ENCODE peak calls at places on chromosomes 16 and 17, in four cellular contexts. A is transverse colon, Y is H1, I is GM12892. S is an unnamed sample.

GRCh38 chr17:50909765-50910661 is 43.9 kb upstream of the TOB1 start:
- DNase-seq in Y (no peak), A (no peak), I (no peak), S (no peak)

GRCh38 chr17:33012522-33013033 is 20.9 kb downstream of the SPACA3 start:
- DNase-seq in A (no peak), Y (no peak), I (no peak), S (no peak)

GRCh38 chr16:77404823-77405222 is 30.0 kb downstream of the ADAMTS18 start:
- DNase-seq in A (no peak), I (no peak), Y (no peak), S (no peak)

GRCh38 chr17:36592316-36592710 is 634 bp downstream of the DHRS11 start:
- DNase-seq in I (no peak), Y (no peak), A (peak; percentile 33), S (no peak)

GRCh38 chr16:86558355-86559193 is 3.5 kb upstream of the MTHFSD start:
- DNase-seq in Y (no peak), I (no peak), A (no peak), S (no peak)

GRCh38 chr17:59155439-59156177 is at the start of gene PRR11:
- DNase-seq in Y (no peak), I (peak; percentile 62), A (peak; percentile 95), S (peak; percentile 96)

GRCh38 chr16:51431517-51432241 is 280.6 kb upstream of the SALL1 start:
- DNase-seq in I (no peak), Y (no peak), A (peak; percentile 8), S (no peak)

GRCh38 chr16:10895053-10895946 is 18.3 kb downstream of the CIITA start:
- DNase-seq in A (peak; percentile 33), I (no peak), Y (peak; percentile 38), S (no peak)

GRCh38 chr16:22926105-22926751 is 112.3 kb downstream of the HS3ST2 start:
- DNase-seq in I (no peak), A (no peak), Y (no peak), S (no peak)

GRCh38 chr16:81560979-81561657 is 116.5 kb downstream of the CMIP start:
- DNase-seq in A (no peak), I (no peak), Y (no peak), S (no peak)

GRCh38 chr16:20866161-20866772 is 33.9 kb downstream of the DCUN1D3 start:
- DNase-seq in Y (no peak), A (peak; percentile 17), I (no peak), S (peak; percentile 27)

GRCh38 chr17:27378482-27379200 is 77.6 kb upstream of the KSR1 start:
- DNase-seq in A (no peak), I (no peak), Y (no peak), S (no peak)
- TF ChIP-seq POLR2AphosphoS5 in A (peak; percentile 26), I (no peak), Y (no peak), S (no peak)

GRCh38 chr16:53761967-53762726 is 58.2 kb downstream of the FTO start:
- DNase-seq in A (no peak), I (no peak), Y (no peak), S (no peak)
- TF ChIP-seq POLR2AphosphoS5 in A (no peak), I (no peak), Y (no peak), S (no peak)

GRCh38 chr16:70772493-70772892 is 28.5 kb downstream of the VAC14 start:
- DNase-seq in I (no peak), A (no peak), Y (no peak), S (no peak)

GRCh38 chr16:70770291-70770967 is 30.5 kb downstream of the VAC14 start:
- DNase-seq in A (no peak), Y (no peak), I (no peak), S (no peak)

GRCh38 chr16:70769131-70769530 is 31.8 kb downstream of the VAC14 start:
- DNase-seq in I (no peak), Y (no peak), A (no peak), S (no peak)

GRCh38 chr16:70769761-70770160 is 31.2 kb downstream of the VAC14 start:
- DNase-seq in I (no peak), A (no peak), Y (no peak), S (no peak)

DNA sequence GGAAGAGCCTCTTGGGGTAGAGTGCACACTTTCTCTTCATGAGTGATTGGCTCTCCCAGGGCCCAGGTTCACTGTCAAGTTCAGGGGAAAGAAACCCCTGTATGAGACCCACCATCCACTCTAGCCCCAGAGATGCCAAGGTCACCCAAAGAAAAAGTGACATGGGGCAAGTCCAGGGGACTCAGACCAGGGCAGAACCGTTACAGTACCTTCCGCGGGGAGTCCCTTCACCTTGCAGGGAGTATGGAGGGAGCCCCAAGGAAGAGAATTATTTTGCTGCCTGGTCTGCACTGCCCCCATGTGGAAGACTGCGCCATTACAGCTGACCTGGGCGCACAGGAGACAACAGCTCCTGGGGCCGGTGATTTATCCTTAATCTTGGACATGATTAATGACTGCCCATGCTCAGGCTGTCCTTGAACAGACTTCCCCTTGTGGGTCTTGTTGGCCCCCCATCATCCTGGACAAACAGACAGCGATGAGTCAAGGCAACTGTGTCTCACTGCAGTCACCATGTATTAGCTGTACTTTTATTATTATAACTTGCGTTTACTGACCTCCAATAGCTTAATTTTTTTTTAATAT is 29.9 kb downstream of the VAC14 start:
- DNase-seq in A (peak; percentile 62), I (peak; percentile 46), Y (no peak), S (peak; percentile 69)
- TF ChIP-seq POLR2AphosphoS5 in A (no peak), I (no peak), Y (no peak), S (peak; percentile 20)

GRCh38 chr17:6603746-6604325 is 36.7 kb downstream of the KIAA0753 start:
- DNase-seq in Y (no peak), A (no peak), I (no peak), S (peak; percentile 29)
- TF ChIP-seq POLR2AphosphoS5 in Y (no peak), A (no peak), I (no peak), S (no peak)

GRCh38 chr17:81541123-81541522 is 11.0 kb downstream of the FAAP100 start:
- DNase-seq in I (no peak), A (no peak), Y (no peak), S (no peak)
- TF ChIP-seq POLR2AphosphoS5 in I (peak; percentile 25), A (no peak), Y (no peak), S (no peak)

DNA sequence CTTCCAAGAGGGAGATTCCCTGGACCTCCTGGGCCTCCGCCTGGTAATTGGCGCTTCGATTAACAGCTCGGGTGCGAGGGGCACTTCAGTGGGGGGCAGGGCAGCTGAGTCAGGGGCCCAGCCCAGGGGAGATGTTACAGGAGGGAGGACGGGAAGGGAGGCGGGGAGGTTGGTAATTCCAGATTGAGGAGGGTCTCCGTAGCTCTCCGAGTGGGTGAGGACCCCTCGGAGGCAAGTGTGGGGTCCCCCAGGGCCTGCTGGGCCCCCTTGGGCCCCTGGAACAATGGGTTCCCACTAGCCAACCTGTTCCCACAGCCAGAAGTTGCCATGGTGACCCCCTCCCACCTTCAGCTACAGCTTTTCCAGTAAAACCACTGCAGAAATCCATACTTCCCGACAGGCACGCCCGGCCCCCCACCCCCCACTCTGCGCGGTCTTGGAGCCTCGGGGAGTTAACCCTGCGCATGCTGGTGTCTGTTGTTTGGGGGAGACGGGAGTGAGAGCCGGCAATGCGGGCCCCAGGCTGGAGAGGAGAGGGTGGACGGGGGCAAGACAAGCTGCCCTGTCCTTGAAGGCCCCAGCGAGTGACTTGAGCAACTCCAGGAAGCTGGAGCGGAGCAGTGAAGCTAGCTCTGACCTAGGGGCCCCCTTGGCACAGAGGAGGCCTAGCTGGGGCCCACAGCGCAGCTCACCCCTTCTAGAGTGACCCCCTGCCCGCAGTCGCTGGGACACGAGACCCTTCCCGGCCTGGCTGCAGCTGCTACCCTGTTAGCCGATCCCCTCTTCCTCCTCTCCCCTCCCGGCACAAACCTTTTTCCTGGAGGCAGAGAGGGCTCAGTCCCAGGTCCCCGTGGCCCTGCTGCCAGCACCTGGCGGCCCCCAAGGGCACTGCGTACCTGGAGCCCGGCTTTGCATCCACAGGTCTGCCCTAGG is 37.8 kb downstream of the TMEM235 start:
- DNase-seq in I (no peak), A (no peak), Y (no peak), S (no peak)
- TF ChIP-seq POLR2AphosphoS5 in I (no peak), A (no peak), Y (no peak), S (no peak)

DNA sequence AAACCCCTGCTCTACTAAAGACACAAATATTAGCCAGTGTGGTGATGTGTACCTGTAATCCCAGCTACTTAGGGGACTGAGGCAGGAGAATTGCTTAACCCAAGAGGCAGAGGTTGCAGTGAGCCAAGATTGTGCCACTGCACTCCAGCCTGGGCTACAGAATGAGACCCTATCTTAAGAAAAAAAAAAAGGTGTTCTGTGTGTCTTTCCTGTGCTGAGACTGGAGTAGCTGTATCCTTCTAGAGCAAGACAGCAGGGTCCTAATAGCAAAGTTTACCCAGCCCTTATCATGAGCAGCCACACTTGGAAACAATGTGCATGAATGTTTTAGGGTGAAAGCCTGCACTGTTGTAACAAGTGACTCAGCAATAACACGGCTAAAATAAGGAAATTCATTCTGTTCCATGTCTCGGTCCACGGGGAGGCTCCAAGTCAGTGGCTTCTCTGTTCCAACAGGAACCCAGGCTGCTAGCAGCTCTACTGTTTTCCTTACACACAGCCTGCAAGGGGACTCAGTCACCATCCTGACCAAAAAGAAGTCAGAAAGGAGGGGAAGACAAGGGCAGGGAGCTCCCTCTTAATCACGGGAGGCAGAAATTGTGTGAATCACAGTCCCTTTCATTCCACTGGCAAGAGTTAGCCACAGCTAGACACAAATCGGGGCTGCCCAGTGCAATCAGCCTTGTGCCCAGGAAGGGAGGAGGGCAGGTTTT is 7.1 kb upstream of the SLC5A11 start:
- DNase-seq in I (no peak), Y (no peak), A (peak; percentile 26), S (no peak)
- TF ChIP-seq POLR2AphosphoS5 in I (no peak), Y (no peak), A (no peak), S (peak; percentile 58)

GRCh38 chr16:83019963-83020362 is 393.2 kb downstream of the CDH13 start:
- DNase-seq in A (no peak), Y (no peak), I (no peak), S (no peak)

GRCh38 chr16:83023640-83024039 is 396.9 kb downstream of the CDH13 start:
- DNase-seq in A (no peak), Y (no peak), I (no peak), S (no peak)

GRCh38 chr16:83027973-83028372 is 401.2 kb downstream of the CDH13 start:
- DNase-seq in A (no peak), I (no peak), Y (no peak), S (no peak)

GRCh38 chr16:83021049-83021448 is 394.3 kb downstream of the CDH13 start:
- DNase-seq in A (no peak), I (no peak), Y (no peak), S (no peak)

GRCh38 chr16:83023011-83023410 is 396.2 kb downstream of the CDH13 start:
- DNase-seq in A (no peak), Y (no peak), I (no peak), S (no peak)
- TF ChIP-seq POLR2AphosphoS5 in A (no peak), Y (no peak), I (no peak), S (no peak)

DNA sequence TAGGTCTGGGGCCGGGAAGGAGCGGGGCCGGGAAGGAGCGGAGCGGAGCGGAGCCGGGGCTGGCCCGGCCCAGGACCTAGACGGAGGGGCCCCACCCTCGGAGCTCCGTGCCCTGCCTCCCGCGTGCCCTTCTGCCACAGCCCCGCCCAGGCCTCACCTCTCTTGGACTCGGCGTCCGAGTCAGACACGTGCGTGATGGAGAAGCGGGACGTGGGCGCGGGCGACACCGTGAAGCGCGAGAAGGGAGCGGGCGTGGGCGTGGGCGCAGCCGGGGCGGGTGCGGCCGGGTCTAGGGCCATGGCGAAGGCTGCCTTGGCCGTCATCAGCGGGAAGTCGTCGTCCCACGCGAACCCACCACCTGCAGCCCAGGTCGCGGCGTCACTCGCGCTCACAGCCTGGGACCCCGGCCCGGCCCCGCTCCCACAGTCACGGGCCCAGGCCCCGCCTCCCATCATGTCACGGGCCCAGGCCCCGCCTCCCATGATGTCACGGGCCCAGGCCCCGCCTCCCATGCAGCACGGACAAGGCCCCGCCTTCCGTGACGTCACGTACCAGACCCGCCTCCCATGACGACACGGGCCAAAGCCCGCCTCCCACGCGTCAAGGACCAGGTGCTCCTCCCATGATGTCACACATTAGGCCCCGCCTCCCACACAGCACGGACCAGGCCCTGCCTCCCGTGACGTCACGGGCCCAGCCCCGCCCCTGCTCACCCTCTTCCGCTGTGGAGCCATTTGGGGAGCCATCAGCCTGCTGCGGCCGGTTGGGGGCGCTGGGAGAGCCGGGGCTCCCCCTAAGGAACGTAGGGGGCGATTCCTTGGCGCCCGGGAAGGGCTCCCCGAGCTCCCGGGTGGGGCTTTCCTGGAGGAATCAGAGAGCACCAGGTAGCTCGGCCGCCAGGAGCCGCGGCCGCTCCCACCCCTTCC is 45.8 kb upstream of the PVALEF start:
- DNase-seq in A (peak; percentile 71), Y (peak; percentile 82), I (peak; percentile 83), S (peak; percentile 89)
- TF ChIP-seq POLR2AphosphoS5 in A (no peak), Y (no peak), I (no peak), S (no peak)